ENCODE peak calls at places on chromosome 6, in four cellular contexts. N is GM12878, B is endothelial cell of umbilical vein, E is SK-N-SH. I is an unnamed sample.
A peak's percentile ranks its signal among the peaks of the same experiment; 100 is the strongest.

GRCh38 chr6:79895382-79896100 is 51.8 kb downstream of the ELOVL4 start:
- DNase-seq in B (no peak), N (no peak), E (no peak), I (no peak)

GRCh38 chr6:53918854-53919253 is 124.0 kb downstream of the LRRC1 start:
- DNase-seq in B (no peak), E (no peak), N (no peak), I (no peak)

GRCh38 chr6:26577720-26578072 is 19.1 kb upstream of the ABT1 start:
- DNase-seq in N (no peak), E (no peak), B (no peak), I (no peak)

GRCh38 chr6:126539022-126539421 is 199.1 kb downstream of the CENPW start:
- DNase-seq in E (no peak), B (peak; percentile 59), N (no peak), I (no peak)

GRCh38 chr6:168619560-168620314 is 178.8 kb downstream of the SMOC2 start:
- DNase-seq in N (no peak), E (no peak), B (no peak), I (no peak)

GRCh38 chr6:138953451-138953850 is 34.6 kb downstream of the REPS1 start:
- DNase-seq in B (no peak), N (no peak), E (no peak), I (no peak)

GRCh38 chr6:34056301-34056700 is 89.6 kb downstream of the GRM4 start:
- DNase-seq in E (no peak), N (no peak), B (peak; percentile 9), I (no peak)

GRCh38 chr6:144416773-144417172 is 131.6 kb downstream of the UTRN start:
- DNase-seq in E (no peak), N (no peak), B (no peak), I (no peak)

GRCh38 chr6:157150076-157150475 is 173.2 kb downstream of the TMEM242 start:
- DNase-seq in B (no peak), N (no peak), E (no peak), I (no peak)

GRCh38 chr6:52518279-52518944 is 58.4 kb downstream of the TRAM2 start:
- DNase-seq in N (no peak), B (no peak), E (no peak), I (no peak)

GRCh38 chr6:13294499-13295069 is 33.8 kb downstream of the TBC1D7 start:
- DNase-seq in E (no peak), N (no peak), B (no peak), I (no peak)

GRCh38 chr6:34994693-34995092 is 105.6 kb downstream of the ANKS1A start:
- DNase-seq in N (no peak), B (no peak), E (no peak), I (no peak)

GRCh38 chr6:9540126-9540525 is 874.7 kb downstream of the TFAP2A start:
- DNase-seq in N (no peak), B (peak; percentile 62), E (no peak), I (no peak)

GRCh38 chr6:3913077-3913957 is 64.1 kb downstream of the FAM50B start:
- DNase-seq in E (no peak), N (no peak), B (peak; percentile 99), I (no peak)

GRCh38 chr6:18154507-18155272 is at the start of gene TPMT:
- DNase-seq in E (no peak), N (no peak), B (no peak), I (no peak)

DNA sequence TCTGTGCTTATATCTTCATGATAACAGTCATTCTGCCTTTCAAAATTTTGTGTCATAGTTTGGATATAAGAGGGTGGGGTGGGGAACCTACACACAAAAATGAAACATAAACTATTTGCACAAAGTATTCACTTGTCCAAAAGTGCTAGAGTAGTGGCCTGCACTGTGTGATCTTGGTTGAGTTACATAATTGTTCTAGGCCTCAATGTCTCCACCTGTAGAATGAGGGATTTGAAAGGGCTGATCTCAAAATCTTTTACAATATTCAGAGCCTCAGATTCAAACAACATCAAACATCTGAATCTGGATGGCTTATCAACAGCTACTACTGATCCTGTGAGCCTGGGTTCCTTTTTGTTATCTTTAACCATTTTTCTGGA is 64.3 kb upstream of the TMEM30A start:
- DNase-seq in N (no peak), E (no peak), B (no peak), I (no peak)
- H3K4me3 ChIP-seq in N (no peak overlapping the region), E (peak overlapping the region; percentile 45), B (peak overlapping the region; percentile 56), I (no peak overlapping the region)

GRCh38 chr6:27836080-27836782 is 76.0 kb downstream of the OR2B2 start:
- DNase-seq in N (no peak), B (peak; percentile 14), E (no peak), I (no peak)

GRCh38 chr6:27840572-27840971 is 71.6 kb downstream of the OR2B2 start:
- DNase-seq in B (no peak), E (no peak), N (no peak), I (no peak)

GRCh38 chr6:27836783-27837635 is 75.2 kb downstream of the OR2B2 start:
- DNase-seq in B (peak; percentile 90), E (peak; percentile 44), N (no peak), I (no peak)

GRCh38 chr6:27837636-27838512 is 74.3 kb downstream of the OR2B2 start:
- DNase-seq in N (peak; percentile 100), E (peak; percentile 84), B (peak; percentile 100), I (peak; percentile 92)

GRCh38 chr6:27839303-27840081 is 72.7 kb downstream of the OR2B2 start:
- DNase-seq in B (peak; percentile 70), E (peak; percentile 32), N (no peak), I (no peak)
- TF ChIP-seq POLR2AphosphoS5 in B (peak; percentile 37), E (peak; percentile 32), N (no peak), I (no peak)

DNA sequence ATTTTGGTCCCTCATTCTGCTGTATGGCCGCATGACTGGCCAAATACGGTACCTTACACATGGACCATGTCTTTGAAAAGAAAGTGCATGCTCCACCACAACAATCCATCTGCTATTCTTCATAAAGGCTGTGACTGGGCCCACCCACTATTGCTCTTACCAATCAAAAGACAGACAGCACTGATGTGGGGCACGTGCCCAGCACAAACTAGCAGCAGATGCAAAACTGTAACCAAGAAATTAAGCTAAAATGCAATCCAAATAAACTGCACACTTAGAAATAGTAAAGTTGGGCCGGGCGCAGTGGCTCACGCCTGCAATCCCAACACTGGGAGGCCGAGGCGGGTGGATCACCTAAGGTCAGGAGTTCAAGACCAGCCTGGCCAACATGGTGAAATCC is 20.5 kb downstream of the MDN1 start:
- DNase-seq in E (no peak), N (no peak), B (no peak), I (no peak)
- H3K9ac ChIP-seq in E (no peak overlapping the region), N (no peak overlapping the region), B (no peak overlapping the region), I (no peak overlapping the region)

GRCh38 chr6:84762941-84763396 is 1.4 kb downstream of the TBX18 start:
- DNase-seq in N (no peak), B (peak; percentile 67), E (peak; percentile 14), I (no peak)
- H3K4me3 ChIP-seq in N (no peak overlapping the region), B (peak overlapping the region; percentile 95), E (peak overlapping the region; percentile 65), I (peak overlapping the region; percentile 86)